ENCODE peak calls at places on chromosomes 11 and 22, in seven cellular contexts. F, A, V, B, E, P and U are unnamed samples.

GRCh38 chr11:105573091-105573490 is 36.8 kb upstream of the GRIA4 start:
- DNase-seq in F (no peak), A (peak), V (no peak), B (no peak), E (no peak), P (peak), U (no peak)

GRCh38 chr11:69486773-69487266 is 5.4 kb downstream of the LINC01488 start:
- DNase-seq in F (no peak), A (no peak), V (peak), B (no peak), E (peak), P (no peak), U (no peak)

GRCh38 chr11:79672786-79673185 is 232.0 kb upstream of the TENM4 start:
- DNase-seq in F (no peak), A (no peak), V (no peak), B (no peak), E (no peak), P (no peak), U (no peak)

GRCh38 chr11:121540627-121541026 is 87.9 kb upstream of the SORL1-AS1 start:
- DNase-seq in F (peak), A (no peak), V (no peak), B (no peak), E (no peak), P (no peak), U (no peak)

GRCh38 chr11:72813740-72814138 is 472 bp upstream of the ATG16L2 start:
- DNase-seq in F (peak), A (peak), V (peak), B (peak), E (peak), P (peak), U (no peak)

GRCh38 chr11:134497586-134497985 is 85.5 kb upstream of the B3GAT1 start:
- DNase-seq in F (no peak), A (no peak), V (no peak), B (no peak), E (no peak), P (no peak), U (no peak)

GRCh38 chr11:102332611-102332994 is 14.4 kb upstream of the BIRC2 start:
- DNase-seq in F (no peak), A (no peak), V (no peak), B (no peak), E (no peak), P (no peak), U (no peak)

GRCh38 chr11:111586305-111586915 is 15.8 kb upstream of the SIK2 start:
- DNase-seq in F (peak), A (peak), V (peak), B (peak), E (no peak), P (peak), U (no peak)

GRCh38 chr11:11786234-11786633 is 55.5 kb upstream of the USP47 start:
- DNase-seq in F (peak), A (no peak), V (no peak), B (no peak), E (no peak), P (no peak), U (no peak)

GRCh38 chr22:25567305-25567704 is 2.8 kb downstream of the GRK3 start:
- DNase-seq in F (peak), A (no peak), V (no peak), B (no peak), E (no peak), P (no peak), U (no peak)

GRCh38 chr11:77287615-77288273 is 13.7 kb downstream of the GDPD4 start:
- DNase-seq in F (peak), A (peak), V (no peak), B (no peak), E (no peak), P (peak), U (no peak)

GRCh38 chr11:133343951-133344350 is 188.3 kb downstream of the OPCML start:
- DNase-seq in F (peak), A (no peak), V (no peak), B (no peak), E (no peak), P (no peak), U (no peak)

GRCh38 chr11:69054397-69055211 is 5.9 kb downstream of the TPCN2 start:
- DNase-seq in F (no peak), A (no peak), V (no peak), B (no peak), E (no peak), P (no peak), U (no peak)

GRCh38 chr11:85137597-85137996 is 489.5 kb downstream of the DLG2 start:
- DNase-seq in F (no peak), A (no peak), V (no peak), B (no peak), E (no peak), P (no peak), U (no peak)

GRCh38 chr11:66281776-66282467 is 3.9 kb downstream of the CNIH2 start:
- DNase-seq in F (no peak), A (no peak), V (no peak), B (no peak), E (no peak), P (no peak), U (no peak)

GRCh38 chr11:66279092-66279797 is 1.3 kb downstream of the CNIH2 start:
- DNase-seq in F (no peak), A (no peak), V (no peak), B (no peak), E (no peak), P (no peak), U (no peak)

GRCh38 chr11:66278396-66279091 is 569 bp downstream of the CNIH2 start:
- DNase-seq in F (no peak), A (no peak), V (peak), B (no peak), E (no peak), P (peak), U (no peak)

GRCh38 chr11:66281001-66281400 is 3.0 kb downstream of the CNIH2 start:
- DNase-seq in F (no peak), A (no peak), V (no peak), B (no peak), E (no peak), P (no peak), U (no peak)

DNA sequence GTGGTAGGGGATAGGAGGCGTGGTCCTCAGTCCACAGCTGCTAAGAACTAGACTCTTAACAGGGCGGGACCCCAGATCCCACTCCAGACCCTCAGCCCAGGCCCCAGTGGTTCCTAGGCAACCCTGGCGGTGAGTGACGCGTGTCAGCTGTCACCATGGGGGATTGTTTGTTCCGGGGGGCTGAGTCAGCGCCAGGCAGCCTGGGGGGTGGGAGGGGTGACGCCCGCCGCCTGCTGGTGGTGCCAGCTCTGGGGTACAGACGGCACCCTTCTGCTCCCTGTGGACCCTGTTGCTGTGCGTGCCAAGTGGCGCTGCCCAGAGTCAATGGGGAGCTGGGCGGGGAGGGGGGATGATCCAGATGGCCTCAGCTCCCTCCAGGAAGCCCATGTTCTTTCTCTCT is 2.5 kb downstream of the CNIH2 start:
- DNase-seq in F (no peak), A (no peak), V (peak), B (no peak), E (no peak), P (no peak), U (no peak)
- TF ChIP-seq CTCF in F (no peak), A (no peak), V (no peak), B (no peak), E (no peak), P (no peak), U (no peak)

GRCh38 chr22:23775779-23776375 is 3.2 kb downstream of the MMP11 start:
- DNase-seq in F (no peak), A (no peak), V (no peak), B (no peak), E (no peak), P (no peak), U (no peak)
- TF ChIP-seq CTCF in F (no peak), A (no peak), V (no peak), B (no peak), E (no peak), P (no peak), U (peak)

DNA sequence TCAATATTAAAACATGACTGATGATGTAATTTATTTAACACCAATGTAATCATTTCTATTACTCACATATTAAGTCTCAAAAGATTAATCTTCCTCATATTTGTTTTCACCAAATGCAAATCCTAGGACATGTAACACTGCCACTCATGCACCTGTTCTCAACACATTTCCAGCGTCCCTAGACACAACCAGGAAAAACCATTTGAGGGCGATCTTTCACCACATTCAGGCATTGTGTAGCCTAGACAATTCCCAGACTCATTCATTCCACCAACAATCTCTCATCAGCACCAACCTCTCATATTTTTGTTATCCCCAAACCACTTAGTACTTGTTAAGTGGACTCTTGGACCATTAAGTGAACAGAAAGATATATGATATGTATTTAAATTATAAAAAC is 66.1 kb downstream of the SLC36A4 start:
- DNase-seq in F (no peak), A (no peak), V (peak), B (no peak), E (no peak), P (no peak), U (no peak)
- TF ChIP-seq CTCF in F (no peak), A (no peak), V (peak), B (no peak), E (no peak), P (no peak), U (peak)

GRCh38 chr22:47168900-47169800 is 406.7 kb downstream of the TBC1D22A start:
- DNase-seq in F (no peak), A (no peak), V (peak), B (peak), E (peak), P (peak), U (no peak)
- TF ChIP-seq CTCF in F (no peak), A (peak), V (peak), B (no peak), E (peak), P (peak), U (peak)

GRCh38 chr11:34840736-34841386 is 75.3 kb downstream of the APIP start:
- DNase-seq in F (peak), A (no peak), V (peak), B (peak), E (no peak), P (peak), U (no peak)
- TF ChIP-seq CTCF in F (peak), A (no peak), V (peak), B (peak), E (peak), P (peak), U (peak)

GRCh38 chr11:70660059-70660888 is 261.9 kb downstream of the CTTN start:
- DNase-seq in F (no peak), A (no peak), V (no peak), B (no peak), E (no peak), P (no peak), U (no peak)
- TF ChIP-seq CTCF in F (no peak), A (no peak), V (no peak), B (no peak), E (no peak), P (no peak), U (no peak)

GRCh38 chr11:8586184-8586583 is 7.8 kb downstream of the STK33 start:
- DNase-seq in F (no peak), A (no peak), V (no peak), B (no peak), E (no peak), P (no peak), U (no peak)
- TF ChIP-seq CTCF in F (no peak), A (no peak), V (no peak), B (no peak), E (no peak), P (no peak), U (no peak)

GRCh38 chr11:67630230-67630942 is 649 bp upstream of the NUDT8 start:
- DNase-seq in F (peak), A (peak), V (peak), B (peak), E (peak), P (peak), U (peak)

GRCh38 chr11:67630943-67631331 is 1.2 kb upstream of the NUDT8 start:
- DNase-seq in F (no peak), A (no peak), V (no peak), B (no peak), E (no peak), P (no peak), U (no peak)

GRCh38 chr11:67628710-67629385 is 889 bp downstream of the NUDT8 start:
- DNase-seq in F (no peak), A (no peak), V (no peak), B (no peak), E (no peak), P (no peak), U (no peak)

GRCh38 chr11:67627788-67628624 is 1.7 kb downstream of the NUDT8 start:
- DNase-seq in F (no peak), A (no peak), V (no peak), B (no peak), E (no peak), P (no peak), U (peak)

DNA sequence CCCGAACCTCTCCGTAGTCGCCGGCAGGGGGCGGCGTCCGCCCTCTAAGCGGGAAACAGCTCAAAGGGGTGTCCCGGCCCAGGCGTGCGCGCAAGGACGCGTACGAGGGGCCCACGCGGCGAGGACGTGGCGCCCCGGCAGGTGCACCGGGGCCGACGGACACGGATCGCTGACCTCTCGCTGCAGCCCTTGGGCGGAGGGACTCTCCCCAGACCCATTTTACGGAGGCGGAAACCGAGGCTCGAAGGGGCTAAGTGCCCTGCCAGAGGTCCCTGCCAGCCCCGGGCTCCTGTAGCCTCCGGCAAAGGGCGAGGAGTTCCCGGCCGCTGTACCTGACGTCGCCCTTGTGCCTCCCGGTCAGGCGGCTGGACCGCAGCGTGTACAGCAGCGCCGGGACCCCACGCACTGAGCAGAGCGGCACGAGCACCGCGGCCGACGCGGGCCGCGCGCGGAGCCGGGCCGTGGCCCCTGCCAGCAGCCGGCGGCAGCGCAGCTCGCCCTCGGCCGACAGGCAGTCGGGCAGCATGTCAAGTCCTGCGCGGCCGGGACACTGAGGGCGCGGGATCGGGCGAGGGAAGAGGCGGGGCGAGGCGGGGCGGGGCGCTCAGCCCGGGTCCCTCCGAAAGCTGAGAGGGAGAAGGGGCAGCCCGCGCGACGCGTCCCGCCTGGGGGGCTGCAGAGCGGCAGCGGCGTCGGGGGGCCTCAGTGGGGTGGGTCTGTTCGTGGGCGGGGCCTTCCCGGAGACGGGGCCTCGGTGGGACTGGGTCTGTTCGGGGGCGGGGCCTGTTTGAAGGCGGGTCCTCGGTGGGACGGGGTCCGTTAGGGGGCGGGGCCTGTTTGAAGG is at the start of gene NUDT8:
- DNase-seq in F (peak), A (peak), V (peak), B (peak), E (peak), P (peak), U (peak)
- TF ChIP-seq CTCF in F (peak), A (peak), V (peak), B (peak), E (peak), P (peak), U (peak)

GRCh38 chr22:20060700-20061480 is 19.2 kb upstream of the DGCR8 start:
- DNase-seq in F (no peak), A (no peak), V (no peak), B (no peak), E (no peak), P (no peak), U (no peak)
- TF ChIP-seq CTCF in F (no peak), A (no peak), V (peak), B (no peak), E (no peak), P (no peak), U (no peak)